ENCODE peak calls at places on chromosomes 12 and 14, in seven cellular contexts. R is SK-N-SH, L is H1, J is HepG2, Z is GM12878, I is HCT116, H is K562. B is an unnamed sample.
A peak's percentile ranks its signal among the peaks of the same experiment; 100 is the strongest.

GRCh38 chr12:59649203-59649602 is 53.4 kb downstream of the SLC16A7 start:
- DNase-seq in R (no peak), I (no peak), L (no peak), Z (no peak), H (no peak), J (peak; percentile 63), B (no peak)

GRCh38 chr12:56157201-56158028 is 744 bp upstream of the MYL6 start:
- DNase-seq in L (peak; percentile 44), I (peak; percentile 70), R (peak; percentile 63), Z (no peak), J (peak; percentile 92), H (no peak), B (peak; percentile 83)

GRCh38 chr12:127548123-127548553 is 718.8 kb upstream of the TMEM132C start:
- DNase-seq in J (no peak), L (no peak), I (no peak), H (no peak), R (no peak), Z (no peak), B (peak; percentile 11)

GRCh38 chr12:4320859-4321701 is at the start of gene TIGAR:
- DNase-seq in Z (peak; percentile 70), L (peak; percentile 75), H (peak; percentile 96), J (peak; percentile 85), R (peak; percentile 99), I (peak; percentile 81), B (peak; percentile 100)

GRCh38 chr12:24668563-24668962 is 280.3 kb downstream of the BCAT1 start:
- DNase-seq in I (no peak), Z (no peak), R (no peak), J (no peak), L (no peak), H (no peak), B (no peak)

GRCh38 chr14:72883963-72884362 is 9.9 kb downstream of the DPF3 start:
- DNase-seq in R (no peak), Z (peak; percentile 60), I (no peak), L (no peak), H (no peak), J (no peak), B (no peak)

GRCh38 chr12:71158361-71158882 is 623 bp upstream of the TSPAN8 start:
- DNase-seq in R (no peak), Z (no peak), H (no peak), L (no peak), I (no peak), J (peak; percentile 54), B (no peak)

GRCh38 chr12:91577586-91578539 is 395.2 kb upstream of the DCN start:
- DNase-seq in J (no peak), L (no peak), I (peak; percentile 15), R (peak; percentile 16), Z (no peak), H (no peak), B (no peak)

GRCh38 chr12:25186038-25186787 is 8.7 kb downstream of the DNAI7 start:
- DNase-seq in L (no peak), R (no peak), J (peak; percentile 43), Z (peak; percentile 43), I (no peak), H (no peak), B (no peak)

GRCh38 chr12:132268674-132269073 is 60.7 kb downstream of the GALNT9 start:
- DNase-seq in R (peak; percentile 69), L (no peak), H (peak; percentile 63), J (no peak), I (no peak), Z (no peak), B (no peak)

GRCh38 chr12:63917864-63918742 is 73.6 kb downstream of the SRGAP1 start:
- DNase-seq in I (peak; percentile 91), L (no peak), Z (peak; percentile 41), H (no peak), J (peak; percentile 92), R (no peak), B (no peak)

GRCh38 chr12:90287585-90287984 is 578.9 kb upstream of the ATP2B1 start:
- DNase-seq in H (no peak), J (no peak), R (no peak), I (no peak), Z (no peak), L (no peak), B (no peak)

GRCh38 chr14:32542507-32542906 is 213.4 kb downstream of the AKAP6 start:
- DNase-seq in I (no peak), Z (no peak), L (no peak), J (no peak), H (no peak), R (no peak), B (no peak)

GRCh38 chr14:101954501-101954900 is 9.9 kb upstream of the DYNC1H1 start:
- DNase-seq in R (no peak), L (no peak), H (no peak), Z (no peak), I (no peak), J (no peak), B (no peak)

GRCh38 chr12:42588308-42588836 is 1.2 kb downstream of the PRICKLE1 start:
- DNase-seq in J (no peak), Z (no peak), R (no peak), L (no peak), I (no peak), H (no peak), B (no peak)

GRCh38 chr12:61365001-61365400 is 895.2 kb upstream of the USP15 start:
- DNase-seq in L (no peak), Z (no peak), H (no peak), J (no peak), R (no peak), I (no peak), B (no peak)
- H3K9ac ChIP-seq in L (no peak overlapping the region), Z (no peak overlapping the region), H (no peak overlapping the region), J (no peak overlapping the region), R (no peak overlapping the region), I (no peak overlapping the region), B (no peak overlapping the region)

GRCh38 chr14:99803803-99804202 is 10.6 kb downstream of the EML1 start:
- DNase-seq in R (no peak), H (no peak), I (no peak), J (no peak), Z (no peak), L (no peak), B (no peak)

GRCh38 chr14:99800781-99801180 is 7.6 kb downstream of the EML1 start:
- DNase-seq in R (no peak), H (no peak), I (no peak), L (no peak), Z (no peak), J (no peak), B (no peak)

GRCh38 chr14:99803106-99803437 is 9.9 kb downstream of the EML1 start:
- DNase-seq in H (no peak), Z (no peak), J (no peak), I (no peak), L (no peak), R (no peak), B (no peak)

GRCh38 chr14:99806040-99806439 is 12.8 kb downstream of the EML1 start:
- DNase-seq in J (no peak), H (no peak), L (no peak), I (no peak), Z (no peak), R (no peak), B (no peak)

DNA sequence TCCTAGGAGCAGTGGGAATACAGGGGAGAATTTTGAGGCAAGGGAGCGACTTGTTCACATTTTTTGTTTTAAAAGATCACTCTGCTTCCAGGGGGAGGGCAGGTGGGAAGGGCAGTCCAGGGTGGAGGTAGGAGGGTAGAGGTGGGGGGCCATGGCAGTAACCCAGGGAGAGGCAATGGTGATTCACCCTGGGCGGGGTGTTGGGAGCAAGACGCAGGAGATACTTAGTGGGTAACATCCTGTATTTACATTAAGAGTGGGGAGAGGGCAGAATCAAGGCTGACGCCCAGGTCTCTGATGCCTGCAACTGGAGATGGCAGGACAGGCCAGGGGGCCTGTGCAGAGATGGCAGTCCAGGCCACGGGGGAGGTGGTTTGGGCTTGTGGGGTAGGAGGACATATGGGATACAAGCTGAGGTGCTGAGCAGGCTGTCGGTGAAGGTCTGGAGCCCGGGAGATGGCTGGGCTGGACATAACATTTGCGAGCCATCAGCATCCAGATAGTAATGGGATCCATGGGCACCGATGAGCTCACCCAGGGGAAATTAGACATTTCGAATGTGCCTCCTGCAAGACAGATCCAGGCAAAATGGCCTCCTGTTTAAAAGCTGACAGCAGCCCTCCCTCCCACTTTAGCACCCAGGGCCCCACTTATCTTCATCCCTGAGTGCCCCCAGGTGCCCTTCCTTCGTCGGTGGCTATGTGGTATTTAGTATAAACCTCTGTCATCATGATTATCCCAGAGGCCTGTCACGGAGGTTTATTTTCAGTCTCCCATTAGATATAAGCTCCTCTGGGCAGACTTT is 9.3 kb downstream of the EML1 start:
- DNase-seq in L (no peak), Z (no peak), R (no peak), I (no peak), H (no peak), J (no peak), B (no peak)
- H3K27me3 ChIP-seq in L (no peaks in the 10 kb centered on the region), Z (peaks cover 2% of the 10 kb centered on the region), R (no peaks in the 10 kb centered on the region), I (peaks cover 11% of the 10 kb centered on the region), H (peaks cover 12% of the 10 kb centered on the region), J (no peaks in the 10 kb centered on the region), B (no peaks in the 10 kb centered on the region)

GRCh38 chr12:116919247-116919671 is 8.5 kb downstream of the FBXW8 start:
- DNase-seq in H (peak; percentile 33), I (no peak), R (no peak), Z (no peak), J (no peak), L (no peak), B (no peak)

GRCh38 chr12:116918464-116918863 is 7.7 kb downstream of the FBXW8 start:
- DNase-seq in R (no peak), Z (no peak), H (peak; percentile 22), I (no peak), L (no peak), J (no peak), B (no peak)

GRCh38 chr12:116915326-116915725 is 4.6 kb downstream of the FBXW8 start:
- DNase-seq in R (no peak), H (no peak), J (no peak), I (no peak), L (no peak), Z (no peak), B (no peak)

GRCh38 chr12:116916122-116916521 is 5.4 kb downstream of the FBXW8 start:
- DNase-seq in I (peak; percentile 64), J (peak; percentile 37), R (no peak), H (no peak), Z (no peak), L (no peak), B (no peak)

GRCh38 chr12:116916714-116917114 is 6.0 kb downstream of the FBXW8 start:
- DNase-seq in J (peak; percentile 95), Z (peak; percentile 51), L (no peak), I (peak; percentile 86), R (no peak), H (peak; percentile 66), B (no peak)
- TF ChIP-seq YY1 in J (peak; percentile 23), Z (no peak), L (no peak), I (peak; percentile 19), R (no peak), H (no peak), B (no peak)

GRCh38 chr12:128814411-128815261 is 9.1 kb downstream of the SLC15A4 start:
- DNase-seq in J (no peak), H (no peak), R (no peak), Z (no peak), L (no peak), I (no peak), B (no peak)

GRCh38 chr12:128816643-128816920 is 7.2 kb downstream of the SLC15A4 start:
- DNase-seq in J (no peak), I (no peak), R (no peak), H (no peak), Z (no peak), L (no peak), B (no peak)

GRCh38 chr12:128817115-128818015 is 6.4 kb downstream of the SLC15A4 start:
- DNase-seq in Z (peak; percentile 90), J (no peak), L (no peak), H (no peak), R (peak; percentile 46), I (no peak), B (no peak)

GRCh38 chr12:128813883-128814282 is 9.9 kb downstream of the SLC15A4 start:
- DNase-seq in I (no peak), J (no peak), Z (no peak), H (no peak), R (no peak), L (no peak), B (no peak)

GRCh38 chr12:128815779-128816642 is 7.7 kb downstream of the SLC15A4 start:
- DNase-seq in R (no peak), H (no peak), L (no peak), J (no peak), Z (no peak), I (no peak), B (no peak)
- H3K9ac ChIP-seq in R (no peak overlapping the region), H (no peak overlapping the region), L (no peak overlapping the region), J (no peak overlapping the region), Z (peak overlapping the region; percentile 88), I (no peak overlapping the region), B (no peak overlapping the region)